ENCODE peak calls at places on chromosomes 2 and 18, in four cellular contexts. I, Y, N and G are unnamed samples.

GRCh38 chr2:99424391-99424790 is 65.4 kb downstream of the REV1 start:
- DNase-seq in I (no peak), Y (no peak), N (no peak), G (no peak)

GRCh38 chr18:5717241-5717640 is 173.4 kb upstream of the EPB41L3 start:
- DNase-seq in I (no peak), Y (no peak), N (no peak), G (no peak)

GRCh38 chr2:239940861-239941570 is 84.1 kb downstream of the NDUFA10 start:
- DNase-seq in I (no peak), Y (no peak), N (no peak), G (no peak)

GRCh38 chr2:56680971-56681631 is 497.3 kb downstream of the CCDC85A start:
- DNase-seq in I (no peak), Y (peak), N (no peak), G (no peak)

GRCh38 chr2:128442891-128443302 is 124.2 kb upstream of the HS6ST1 start:
- DNase-seq in I (no peak), Y (no peak), N (no peak), G (no peak)

GRCh38 chr18:33440011-33440383 is 524 bp downstream of the CCDC178 start:
- DNase-seq in I (no peak), Y (peak), N (peak), G (peak)

GRCh38 chr18:49020621-49021021 is 69.9 kb upstream of the SMAD7 start:
- DNase-seq in I (no peak), Y (peak), N (no peak), G (peak)

GRCh38 chr2:109217362-109218086 is 88.5 kb downstream of the SH3RF3 start:
- DNase-seq in I (no peak), Y (peak), N (no peak), G (no peak)

GRCh38 chr2:68318686-68319396 is 908 bp downstream of the CNRIP1 start:
- DNase-seq in I (no peak), Y (peak), N (no peak), G (no peak)

GRCh38 chr2:26401739-26402541 is at the start of gene DRC1:
- DNase-seq in I (no peak), Y (peak), N (peak), G (peak)

GRCh38 chr18:10386956-10387355 is 67.5 kb upstream of the APCDD1 start:
- DNase-seq in I (no peak), Y (no peak), N (no peak), G (no peak)

GRCh38 chr18:11587846-11588245 is 21.6 kb upstream of the SLC35G4 start:
- DNase-seq in I (no peak), Y (no peak), N (no peak), G (no peak)

GRCh38 chr2:204407209-204408070 is 137.8 kb upstream of the PARD3B start:
- DNase-seq in I (no peak), Y (no peak), N (no peak), G (peak)

GRCh38 chr2:145220496-145220895 is 700.6 kb upstream of the ZEB2 start:
- DNase-seq in I (no peak), Y (no peak), N (no peak), G (no peak)

GRCh38 chr2:110852541-110853263 is 120.3 kb downstream of the ACOXL start:
- DNase-seq in I (peak), Y (peak), N (no peak), G (no peak)

GRCh38 chr2:163601377-163601776 is 134.4 kb downstream of the FIGN start:
- DNase-seq in I (no peak), Y (no peak), N (no peak), G (peak)

GRCh38 chr2:235021752-235022151 is 69.9 kb downstream of the SH3BP4 start:
- DNase-seq in I (no peak), Y (peak), N (no peak), G (peak)

GRCh38 chr2:9637330-9637729 is 6.5 kb upstream of the YWHAQ start:
- DNase-seq in I (no peak), Y (peak), N (no peak), G (peak)

GRCh38 chr2:150339951-150340350 is 147.5 kb downstream of the RND3 start:
- DNase-seq in I (no peak), Y (peak), N (no peak), G (no peak)

GRCh38 chr2:152062130-152063091 is 36.4 kb downstream of the CACNB4 start:
- DNase-seq in I (no peak), Y (peak), N (no peak), G (peak)

GRCh38 chr2:37619957-37620295 is 51.5 kb downstream of the CDC42EP3 start:
- DNase-seq in I (no peak), Y (peak), N (no peak), G (no peak)

GRCh38 chr18:48743046-48743445 is 204.2 kb downstream of the CTIF start:
- DNase-seq in I (no peak), Y (peak), N (no peak), G (peak)

GRCh38 chr2:169877406-169877805 is 50.2 kb downstream of the UBR3 start:
- DNase-seq in I (no peak), Y (peak), N (no peak), G (peak)

GRCh38 chr2:128734521-128735295 is 416.0 kb upstream of the HS6ST1 start:
- DNase-seq in I (no peak), Y (no peak), N (no peak), G (no peak)

GRCh38 chr18:10049721-10050120 is 135.9 kb downstream of the VAPA start:
- DNase-seq in I (no peak), Y (no peak), N (no peak), G (no peak)

GRCh38 chr18:28158083-28158581 is 18.8 kb downstream of the CDH2 start:
- DNase-seq in I (no peak), Y (no peak), N (no peak), G (no peak)

GRCh38 chr2:19711470-19712372 is 190.1 kb downstream of the TTC32 start:
- DNase-seq in I (no peak), Y (peak), N (no peak), G (peak)

GRCh38 chr2:196967126-196967525 is 40.6 kb upstream of the PGAP1 start:
- DNase-seq in I (no peak), Y (peak), N (no peak), G (peak)

GRCh38 chr18:76803814-76804213 is 18.5 kb upstream of the ZNF236 start:
- DNase-seq in I (peak), Y (peak), N (peak), G (peak)

GRCh38 chr2:1701020-1701419 is 43.3 kb downstream of the PXDN start:
- DNase-seq in I (no peak), Y (no peak), N (no peak), G (no peak)

GRCh38 chr2:241224851-241225438 is 36.5 kb downstream of the ANO7 start:
- DNase-seq in I (no peak), Y (no peak), N (no peak), G (no peak)

GRCh38 chr18:35267809-35268208 is 22.2 kb downstream of the ZSCAN30 start:
- DNase-seq in I (no peak), Y (no peak), N (no peak), G (no peak)

GRCh38 chr2:240959214-240959940 is 39.0 kb upstream of the SNED1 start:
- DNase-seq in I (no peak), Y (no peak), N (no peak), G (no peak)

GRCh38 chr18:34740101-34740500 is 30.0 kb downstream of the DTNA start:
- DNase-seq in I (no peak), Y (no peak), N (no peak), G (no peak)

GRCh38 chr2:26685943-26686839 is 6.3 kb upstream of the KCNK3 start:
- DNase-seq in I (no peak), Y (no peak), N (no peak), G (no peak)

GRCh38 chr2:19021100-19021476 is 337.3 kb downstream of the OSR1 start:
- DNase-seq in I (no peak), Y (peak), N (no peak), G (peak)

GRCh38 chr2:161131804-161132203 is 28.4 kb upstream of the TANK start:
- DNase-seq in I (no peak), Y (no peak), N (no peak), G (no peak)